ENCODE peak calls at places on chromosomes 7 and 10, in eight cellular contexts. F is cardiac muscle cell; O is psoas muscle; D is left ventricle myocardium inferior; A is CD4-positive, alpha-beta memory T cell; R is AG04449; H is NB4; J is cardiac fibroblast. I is an unnamed sample.

GRCh38 chr7:81478664-81479063 is 291.2 kb downstream of the HGF start:
- DNase-seq in R (no peak), F (no peak), A (no peak), J (no peak), O (no peak), D (no peak), H (no peak), I (no peak)

GRCh38 chr10:100817268-100817839 is 72.0 kb downstream of the PAX2 start:
- DNase-seq in F (no peak), O (no peak), J (no peak), A (no peak), H (no peak), R (no peak), D (no peak), I (no peak)

GRCh38 chr10:126463306-126463705 is 75.0 kb upstream of the ADAM12 start:
- DNase-seq in O (no peak), R (no peak), F (no peak), J (no peak), A (no peak), H (no peak), D (no peak), I (no peak)

GRCh38 chr10:86104156-86104555 is 262.4 kb downstream of the GRID1 start:
- DNase-seq in H (no peak), D (no peak), R (no peak), O (no peak), J (no peak), F (no peak), A (no peak), I (no peak)

GRCh38 chr7:115748123-115748738 is 282.3 kb downstream of the TFEC start:
- DNase-seq in O (no peak), R (no peak), F (no peak), D (no peak), A (no peak), H (peak; percentile 15), J (peak; percentile 8), I (peak; percentile 32)

GRCh38 chr10:69716711-69717560 is 84.8 kb upstream of the COL13A1 start:
- DNase-seq in F (peak; percentile 51), O (peak; percentile 54), H (peak; percentile 57), R (no peak), J (peak; percentile 47), A (peak; percentile 35), D (no peak), I (no peak)

GRCh38 chr7:106793015-106793651 is 71.9 kb upstream of the PIK3CG start:
- DNase-seq in D (no peak), J (peak; percentile 18), A (peak; percentile 47), O (no peak), F (peak; percentile 40), R (no peak), H (peak; percentile 56), I (peak; percentile 19)

GRCh38 chr7:4613855-4614548 is 68.1 kb upstream of the FOXK1 start:
- DNase-seq in D (no peak), O (peak; percentile 37), H (no peak), R (peak; percentile 36), F (peak; percentile 77), A (no peak), J (peak; percentile 81), I (peak; percentile 86)

GRCh38 chr10:13959443-13960359 is 371.0 kb downstream of the FRMD4A start:
- DNase-seq in D (no peak), A (no peak), O (no peak), F (no peak), H (no peak), J (peak; percentile 18), R (no peak), I (no peak)

GRCh38 chr10:58072634-58073033 is 195.1 kb downstream of the IPMK start:
- DNase-seq in F (no peak), R (no peak), H (no peak), D (no peak), J (no peak), O (no peak), A (no peak), I (no peak)

GRCh38 chr10:62186999-62187695 is 81.5 kb downstream of the RTKN2 start:
- DNase-seq in A (no peak), D (no peak), J (peak; percentile 63), R (no peak), F (peak; percentile 51), O (no peak), H (no peak), I (no peak)

GRCh38 chr10:48708144-48708543 is 23.5 kb downstream of the WDFY4 start:
- DNase-seq in D (no peak), A (no peak), R (no peak), J (peak; percentile 23), O (no peak), H (no peak), F (peak; percentile 46), I (peak; percentile 15)

GRCh38 chr7:39682042-39682441 is 58.7 kb downstream of the RALA start:
- DNase-seq in H (no peak), O (no peak), A (no peak), D (no peak), R (no peak), J (no peak), F (no peak), I (peak; percentile 20)

GRCh38 chr7:39688611-39689485 is 65.5 kb downstream of the RALA start:
- DNase-seq in F (no peak), H (no peak), R (no peak), A (no peak), O (no peak), D (no peak), J (no peak), I (peak; percentile 46)

GRCh38 chr7:39691821-39692220 is 68.4 kb downstream of the RALA start:
- DNase-seq in D (no peak), F (no peak), H (no peak), A (no peak), R (no peak), J (no peak), O (no peak), I (peak; percentile 65)

GRCh38 chr7:39683216-39683845 is 60.0 kb downstream of the RALA start:
- DNase-seq in F (peak; percentile 70), D (no peak), A (no peak), H (no peak), J (peak; percentile 75), O (no peak), R (no peak), I (peak; percentile 76)

DNA sequence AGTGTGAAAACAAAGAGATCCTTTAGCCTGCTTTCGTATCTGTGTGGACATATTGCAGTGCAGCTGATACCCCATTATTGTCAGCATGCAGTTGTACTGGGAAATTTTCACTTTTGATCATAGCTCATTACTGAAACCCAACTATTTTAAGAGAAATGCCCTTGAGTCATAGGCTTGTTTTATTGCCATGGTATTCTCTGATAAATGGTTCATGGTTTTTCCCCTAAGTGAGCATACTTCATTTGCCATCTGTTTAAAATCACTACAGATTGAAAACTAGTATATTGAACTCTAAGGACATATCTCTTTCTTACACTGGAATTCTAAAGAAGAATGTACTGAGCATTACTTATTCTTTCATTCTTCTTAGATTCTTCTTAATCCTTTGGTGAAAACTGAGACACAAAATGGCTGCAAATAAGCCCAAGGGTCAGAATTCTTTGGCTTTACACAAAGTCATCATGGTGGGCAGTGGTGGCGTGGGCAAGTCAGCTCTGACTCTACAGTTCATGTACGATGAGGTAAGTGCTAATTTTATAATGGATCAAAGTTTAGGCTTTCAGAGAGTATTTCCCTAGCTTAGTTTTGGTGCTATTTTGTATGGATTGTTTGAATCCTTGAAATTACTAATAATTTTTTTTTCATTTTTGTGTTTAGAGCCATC is 63.0 kb downstream of the RALA start:
- DNase-seq in H (no peak), J (peak; percentile 38), A (no peak), F (no peak), R (no peak), O (no peak), D (no peak), I (peak; percentile 82)
- H3K4me3 ChIP-seq in H (no peak overlapping the region), J (no peak overlapping the region), A (no peak overlapping the region), F (no peak overlapping the region), R (no peak overlapping the region), O (no peak overlapping the region), D (no peak overlapping the region), I (no peak overlapping the region)

GRCh38 chr10:8049874-8050560 is 4.5 kb upstream of the GATA3 start:
- DNase-seq in R (no peak), O (no peak), H (no peak), J (no peak), D (no peak), F (no peak), A (no peak), I (no peak)
- H3K4me3 ChIP-seq in R (no peak overlapping the region), O (peak overlapping the region; percentile 65), H (no peak overlapping the region), J (peak overlapping the region; percentile 42), D (peak overlapping the region; percentile 67), F (peak overlapping the region; percentile 38), A (no peak overlapping the region), I (peak overlapping the region; percentile 17)

GRCh38 chr7:149546331-149546730 is 48.7 kb upstream of the ZNF746 start:
- DNase-seq in R (no peak), A (no peak), F (no peak), J (no peak), H (no peak), O (no peak), D (no peak), I (no peak)
- H3K4me3 ChIP-seq in R (no peak overlapping the region), A (no peak overlapping the region), F (no peak overlapping the region), J (no peak overlapping the region), H (no peak overlapping the region), O (no peak overlapping the region), D (no peak overlapping the region), I (no peak overlapping the region)

GRCh38 chr7:128831994-128832879 is 2.0 kb downstream of the FLNC start:
- DNase-seq in H (peak; percentile 84), F (peak; percentile 63), J (peak; percentile 52), R (no peak), O (peak; percentile 62), A (no peak), D (peak; percentile 71), I (peak; percentile 41)

GRCh38 chr7:128831178-128831993 is 1.2 kb downstream of the FLNC start:
- DNase-seq in O (peak; percentile 46), A (no peak), H (peak; percentile 93), R (no peak), D (peak; percentile 71), J (peak; percentile 65), F (peak; percentile 77), I (peak; percentile 64)

GRCh38 chr7:128829391-128830166 is 627 bp upstream of the FLNC start:
- DNase-seq in R (no peak), H (peak; percentile 51), J (peak; percentile 45), F (peak; percentile 46), O (peak; percentile 68), A (no peak), D (no peak), I (peak; percentile 34)

GRCh38 chr7:128832880-128833147 is 2.6 kb downstream of the FLNC start:
- DNase-seq in H (no peak), J (no peak), D (no peak), O (no peak), A (no peak), F (no peak), R (no peak), I (no peak)

DNA sequence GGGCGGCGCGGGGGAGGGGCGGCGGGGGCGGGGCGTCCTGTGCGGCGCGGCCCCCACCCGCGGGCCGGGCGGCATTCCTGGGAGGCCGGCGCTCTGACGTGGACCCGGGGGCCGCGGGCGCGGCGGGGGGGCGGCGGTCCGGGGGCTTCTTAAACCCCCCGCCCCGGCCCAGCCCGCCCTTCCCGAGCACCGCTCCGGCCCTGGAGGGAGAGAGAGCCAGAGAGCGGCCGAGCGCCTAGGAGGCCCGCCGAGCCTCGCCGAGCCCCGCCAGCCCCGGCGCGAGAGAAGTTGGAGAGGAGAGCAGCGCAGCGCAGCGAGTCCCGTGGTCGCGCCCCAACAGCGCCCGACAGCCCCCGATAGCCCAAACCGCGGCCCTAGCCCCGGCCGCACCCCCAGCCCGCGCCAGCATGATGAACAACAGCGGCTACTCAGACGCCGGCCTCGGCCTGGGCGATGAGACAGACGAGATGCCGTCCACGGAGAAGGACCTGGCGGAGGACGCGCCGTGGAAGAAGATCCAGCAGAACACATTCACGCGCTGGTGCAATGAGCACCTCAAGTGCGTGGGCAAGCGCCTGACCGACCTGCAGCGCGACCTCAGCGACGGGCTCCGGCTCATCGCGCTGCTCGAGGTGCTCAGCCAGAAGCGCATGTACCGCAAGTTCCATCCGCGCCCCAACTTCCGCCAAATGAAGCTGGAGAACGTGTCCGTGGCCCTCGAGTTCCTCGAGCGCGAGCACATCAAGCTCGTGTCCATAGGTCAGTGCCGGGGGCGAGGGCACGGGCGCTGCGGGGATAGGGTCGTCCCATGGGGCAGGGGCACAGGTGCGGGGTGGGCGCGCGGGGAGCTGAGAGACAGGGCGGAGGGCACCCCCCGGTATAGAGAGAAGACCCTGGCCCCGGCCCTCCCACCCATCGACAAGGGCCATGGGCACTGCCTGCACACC is at the start of gene FLNC:
- DNase-seq in J (peak; percentile 73), O (peak; percentile 78), R (no peak), A (peak; percentile 24), F (peak; percentile 78), D (peak; percentile 70), H (peak; percentile 51), I (peak; percentile 78)
- H3K4me3 ChIP-seq in J (peak within 1 kb of the TSS; percentile 68), O (peak within 1 kb of the TSS; percentile 89), R (peak within 1 kb of the TSS; percentile 95), A (no peak within 1 kb of the TSS), F (peak within 1 kb of the TSS; percentile 72), D (peak within 1 kb of the TSS; percentile 76), H (peak within 1 kb of the TSS; percentile 42), I (peak within 1 kb of the TSS; percentile 96)

I was measured in AG10803.